ENCODE peak calls at places on chromosomes 3 and 15, in four cellular contexts. One of them, this sample, is unnamed.
A peak's percentile ranks its signal among the peaks of the same experiment; 100 is the strongest.

GRCh38 chr3:72628065-72628464 is 220.2 kb downstream of the SHQ1 start:
- DNase-seq in keratinocyte: peak; percentile 94
- DNase-seq in left ventricle myocardium inferior: no peak
- DNase-seq in fibroblast of lung: no peak
- DNase-seq in this sample: peak; percentile 18

GRCh38 chr15:69474846-69475455 is 22.3 kb downstream of the RPLP1 start:
- DNase-seq in keratinocyte: no peak
- DNase-seq in left ventricle myocardium inferior: no peak
- DNase-seq in fibroblast of lung: no peak
- DNase-seq in this sample: no peak

GRCh38 chr15:72127724-72128322 is 9.6 kb downstream of the SENP8 start:
- DNase-seq in keratinocyte: no peak
- DNase-seq in left ventricle myocardium inferior: no peak
- DNase-seq in fibroblast of lung: no peak
- DNase-seq in this sample: no peak

GRCh38 chr15:81744364-81744763 is 301.5 kb downstream of the MEX3B start:
- DNase-seq in keratinocyte: no peak
- DNase-seq in left ventricle myocardium inferior: no peak
- DNase-seq in fibroblast of lung: no peak
- DNase-seq in this sample: no peak

GRCh38 chr3:30518201-30518864 is 88.1 kb upstream of the TGFBR2 start:
- DNase-seq in keratinocyte: no peak
- DNase-seq in left ventricle myocardium inferior: peak; percentile 22
- DNase-seq in fibroblast of lung: peak; percentile 30
- DNase-seq in this sample: peak; percentile 39

GRCh38 chr3:40765884-40766283 is 241.1 kb downstream of the ZNF621 start:
- DNase-seq in keratinocyte: no peak
- DNase-seq in left ventricle myocardium inferior: no peak
- DNase-seq in fibroblast of lung: no peak
- DNase-seq in this sample: no peak

GRCh38 chr15:78040653-78041244 is 36.8 kb downstream of the TBC1D2B start:
- DNase-seq in keratinocyte: no peak
- DNase-seq in left ventricle myocardium inferior: no peak
- DNase-seq in fibroblast of lung: no peak
- DNase-seq in this sample: no peak

GRCh38 chr3:196948442-196949365 is 6.4 kb upstream of the NCBP2 start:
- DNase-seq in keratinocyte: no peak
- DNase-seq in left ventricle myocardium inferior: no peak
- DNase-seq in fibroblast of lung: peak; percentile 50
- DNase-seq in this sample: no peak

GRCh38 chr3:182325213-182325941 is 467.9 kb upstream of the ATP11B start:
- DNase-seq in keratinocyte: no peak
- DNase-seq in left ventricle myocardium inferior: no peak
- DNase-seq in fibroblast of lung: no peak
- DNase-seq in this sample: no peak

GRCh38 chr3:15682766-15683165 is 81.2 kb downstream of the BTD start:
- DNase-seq in keratinocyte: no peak
- DNase-seq in left ventricle myocardium inferior: no peak
- DNase-seq in fibroblast of lung: peak; percentile 78
- DNase-seq in this sample: no peak

GRCh38 chr3:150826466-150827282 is 63.7 kb upstream of the SIAH2 start:
- DNase-seq in keratinocyte: no peak
- DNase-seq in left ventricle myocardium inferior: no peak
- DNase-seq in fibroblast of lung: no peak
- DNase-seq in this sample: no peak

GRCh38 chr3:196222876-196223595 is 6.7 kb downstream of the SLC51A start:
- DNase-seq in keratinocyte: no peak
- DNase-seq in left ventricle myocardium inferior: no peak
- DNase-seq in fibroblast of lung: no peak
- DNase-seq in this sample: no peak

GRCh38 chr3:82093641-82094040 is 332.2 kb upstream of the GBE1 start:
- DNase-seq in keratinocyte: no peak
- DNase-seq in left ventricle myocardium inferior: no peak
- DNase-seq in fibroblast of lung: no peak
- DNase-seq in this sample: no peak

GRCh38 chr3:125231895-125232294 is 19.3 kb upstream of the SLC12A8 start:
- DNase-seq in keratinocyte: no peak
- DNase-seq in left ventricle myocardium inferior: no peak
- DNase-seq in fibroblast of lung: peak; percentile 74
- DNase-seq in this sample: no peak

GRCh38 chr15:57158589-57158988 is 217.7 kb upstream of the CGNL1 start:
- DNase-seq in keratinocyte: no peak
- DNase-seq in left ventricle myocardium inferior: no peak
- DNase-seq in fibroblast of lung: no peak
- DNase-seq in this sample: no peak

GRCh38 chr3:30156586-30157498 is 449.6 kb upstream of the TGFBR2 start:
- DNase-seq in keratinocyte: no peak
- DNase-seq in left ventricle myocardium inferior: no peak
- DNase-seq in fibroblast of lung: peak; percentile 14
- DNase-seq in this sample: no peak

GRCh38 chr15:82647045-82647834 is at the start of gene CPEB1:
- DNase-seq in keratinocyte: no peak
- DNase-seq in left ventricle myocardium inferior: peak; percentile 52
- DNase-seq in fibroblast of lung: peak; percentile 51
- DNase-seq in this sample: peak; percentile 51

GRCh38 chr3:177802151-177802900 is 605.0 kb upstream of the TBL1XR1 start:
- DNase-seq in keratinocyte: no peak
- DNase-seq in left ventricle myocardium inferior: no peak
- DNase-seq in fibroblast of lung: peak; percentile 56
- DNase-seq in this sample: peak; percentile 78

GRCh38 chr15:37204698-37205097 is 104.3 kb upstream of the MEIS2 start:
- DNase-seq in keratinocyte: no peak
- DNase-seq in left ventricle myocardium inferior: no peak
- DNase-seq in fibroblast of lung: no peak
- DNase-seq in this sample: no peak

GRCh38 chr15:41908681-41909461 is 15.0 kb upstream of the SPTBN5 start:
- DNase-seq in keratinocyte: no peak
- DNase-seq in left ventricle myocardium inferior: no peak
- DNase-seq in fibroblast of lung: no peak
- DNase-seq in this sample: no peak

GRCh38 chr3:45635475-45636256 is 41.1 kb downstream of the LIMD1 start:
- DNase-seq in keratinocyte: peak; percentile 41
- DNase-seq in left ventricle myocardium inferior: no peak
- DNase-seq in fibroblast of lung: peak; percentile 73
- DNase-seq in this sample: peak; percentile 23

GRCh38 chr3:52405066-52405465 is 39.8 kb downstream of the SEMA3G start:
- DNase-seq in keratinocyte: no peak
- DNase-seq in left ventricle myocardium inferior: peak; percentile 5
- DNase-seq in fibroblast of lung: no peak
- DNase-seq in this sample: no peak

GRCh38 chr15:101531170-101531569 is 41.7 kb upstream of the PCSK6 start:
- DNase-seq in keratinocyte: no peak
- DNase-seq in left ventricle myocardium inferior: no peak
- DNase-seq in fibroblast of lung: no peak
- DNase-seq in this sample: no peak

GRCh38 chr3:161142486-161142885 is 37.3 kb upstream of the B3GALNT1 start:
- DNase-seq in keratinocyte: no peak
- DNase-seq in left ventricle myocardium inferior: no peak
- DNase-seq in fibroblast of lung: peak; percentile 57
- DNase-seq in this sample: no peak

GRCh38 chr3:130831716-130832400 is 62.0 kb upstream of the ATP2C1 start:
- DNase-seq in keratinocyte: no peak
- DNase-seq in left ventricle myocardium inferior: no peak
- DNase-seq in fibroblast of lung: no peak
- DNase-seq in this sample: no peak

GRCh38 chr15:85591622-85592021 is 203.1 kb downstream of the KLHL25 start:
- DNase-seq in keratinocyte: no peak
- DNase-seq in left ventricle myocardium inferior: no peak
- DNase-seq in fibroblast of lung: no peak
- DNase-seq in this sample: no peak

GRCh38 chr15:45307230-45307924 is 55.3 kb downstream of the SLC28A2 start:
- DNase-seq in keratinocyte: no peak
- DNase-seq in left ventricle myocardium inferior: no peak
- DNase-seq in fibroblast of lung: peak; percentile 56
- DNase-seq in this sample: no peak

GRCh38 chr3:19945405-19946290 is 1.2 kb upstream of the RAB5A start:
- DNase-seq in keratinocyte: no peak
- DNase-seq in left ventricle myocardium inferior: no peak
- DNase-seq in fibroblast of lung: peak; percentile 10
- DNase-seq in this sample: no peak

GRCh38 chr3:54079314-54079713 is 43.0 kb upstream of the CACNA2D3 start:
- DNase-seq in keratinocyte: no peak
- DNase-seq in left ventricle myocardium inferior: no peak
- DNase-seq in fibroblast of lung: no peak
- DNase-seq in this sample: no peak

GRCh38 chr3:44416031-44417030 is 61.1 kb downstream of the ZNF445 start:
- DNase-seq in keratinocyte: no peak
- DNase-seq in left ventricle myocardium inferior: no peak
- DNase-seq in fibroblast of lung: no peak
- DNase-seq in this sample: no peak

GRCh38 chr3:100103558-100104441 is 10.5 kb downstream of the FILIP1L start:
- DNase-seq in keratinocyte: no peak
- DNase-seq in left ventricle myocardium inferior: no peak
- DNase-seq in fibroblast of lung: peak; percentile 90
- DNase-seq in this sample: peak; percentile 86

GRCh38 chr15:34644061-34644460 is 60.6 kb upstream of the GOLGA8B start:
- DNase-seq in keratinocyte: no peak
- DNase-seq in left ventricle myocardium inferior: no peak
- DNase-seq in fibroblast of lung: peak; percentile 87
- DNase-seq in this sample: no peak

GRCh38 chr3:45367451-45367850 is 20.9 kb upstream of the LARS2 start:
- DNase-seq in keratinocyte: no peak
- DNase-seq in left ventricle myocardium inferior: no peak
- DNase-seq in fibroblast of lung: peak; percentile 78
- DNase-seq in this sample: no peak

GRCh38 chr3:48151807-48152427 is 36.3 kb downstream of the CDC25A start:
- DNase-seq in keratinocyte: no peak
- DNase-seq in left ventricle myocardium inferior: no peak
- DNase-seq in fibroblast of lung: no peak
- DNase-seq in this sample: no peak

GRCh38 chr3:64687781-64688515 is at the start of gene ADAMTS9:
- DNase-seq in keratinocyte: no peak
- DNase-seq in left ventricle myocardium inferior: peak; percentile 80
- DNase-seq in fibroblast of lung: peak; percentile 87
- DNase-seq in this sample: peak; percentile 84
- H3K27me3 ChIP-seq in keratinocyte: peaks cover 18% of the 10 kb centered on the region
- H3K27me3 ChIP-seq in left ventricle myocardium inferior: no peaks in the 10 kb centered on the region
- H3K27me3 ChIP-seq in fibroblast of lung: no peaks in the 10 kb centered on the region
- H3K27me3 ChIP-seq in this sample: no peaks in the 10 kb centered on the region

GRCh38 chr3:57152150-57152549 is 13.0 kb downstream of the IL17RD start:
- DNase-seq in keratinocyte: no peak
- DNase-seq in left ventricle myocardium inferior: peak; percentile 33
- DNase-seq in fibroblast of lung: no peak
- DNase-seq in this sample: peak; percentile 15

GRCh38 chr3:57152761-57153160 is 12.4 kb downstream of the IL17RD start:
- DNase-seq in keratinocyte: no peak
- DNase-seq in left ventricle myocardium inferior: no peak
- DNase-seq in fibroblast of lung: no peak
- DNase-seq in this sample: no peak

GRCh38 chr3:57154470-57154869 is 10.7 kb downstream of the IL17RD start:
- DNase-seq in keratinocyte: no peak
- DNase-seq in left ventricle myocardium inferior: no peak
- DNase-seq in fibroblast of lung: no peak
- DNase-seq in this sample: no peak

GRCh38 chr3:57150097-57150496 is 15.1 kb downstream of the IL17RD start:
- DNase-seq in keratinocyte: no peak
- DNase-seq in left ventricle myocardium inferior: no peak
- DNase-seq in fibroblast of lung: no peak
- DNase-seq in this sample: no peak

GRCh38 chr3:57151021-57151449 is 14.1 kb downstream of the IL17RD start:
- DNase-seq in keratinocyte: no peak
- DNase-seq in left ventricle myocardium inferior: no peak
- DNase-seq in fibroblast of lung: peak; percentile 14
- DNase-seq in this sample: no peak
- H3K27me3 ChIP-seq in keratinocyte: no peaks in the 10 kb centered on the region
- H3K27me3 ChIP-seq in left ventricle myocardium inferior: peaks cover 5% of the 10 kb centered on the region
- H3K27me3 ChIP-seq in fibroblast of lung: no peaks in the 10 kb centered on the region
- H3K27me3 ChIP-seq in this sample: no peaks in the 10 kb centered on the region

DNA sequence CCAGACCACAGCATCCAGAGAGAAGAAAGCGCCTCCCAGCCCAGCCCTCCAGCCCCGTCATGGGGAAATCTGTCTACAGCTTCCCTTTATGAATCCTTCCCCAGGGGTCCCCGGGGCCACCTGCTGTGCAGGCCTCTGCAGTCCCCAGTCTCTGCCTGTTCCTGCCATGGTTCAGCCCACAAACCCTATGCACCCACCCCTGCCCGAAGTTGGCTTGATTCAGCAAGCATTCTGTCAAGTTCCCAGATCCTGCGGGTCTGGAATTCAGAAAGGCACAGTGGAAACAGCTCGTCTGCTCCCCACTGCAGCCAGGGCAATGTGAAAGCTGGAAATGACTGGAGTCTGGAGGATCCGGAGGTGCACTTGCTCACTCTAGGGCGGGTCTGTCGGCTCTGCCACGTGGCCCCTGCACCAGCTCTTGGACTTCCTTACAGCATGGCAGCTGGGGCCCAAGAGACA is 2.9 kb upstream of the OCA2 start:
- DNase-seq in keratinocyte: no peak
- DNase-seq in left ventricle myocardium inferior: no peak
- DNase-seq in fibroblast of lung: no peak
- DNase-seq in this sample: no peak
- H3K27me3 ChIP-seq in keratinocyte: peaks cover 49% of the 10 kb centered on the region
- H3K27me3 ChIP-seq in left ventricle myocardium inferior: peaks cover 77% of the 10 kb centered on the region
- H3K27me3 ChIP-seq in fibroblast of lung: peaks cover 31% of the 10 kb centered on the region
- H3K27me3 ChIP-seq in this sample: no peaks in the 10 kb centered on the region

GRCh38 chr3:162612991-162613390 is 1116.4 kb downstream of the OTOL1 start:
- DNase-seq in keratinocyte: no peak
- DNase-seq in left ventricle myocardium inferior: no peak
- DNase-seq in fibroblast of lung: no peak
- DNase-seq in this sample: no peak
- H3K27me3 ChIP-seq in keratinocyte: no peaks in the 10 kb centered on the region
- H3K27me3 ChIP-seq in left ventricle myocardium inferior: no peaks in the 10 kb centered on the region
- H3K27me3 ChIP-seq in fibroblast of lung: no peaks in the 10 kb centered on the region
- H3K27me3 ChIP-seq in this sample: no peaks in the 10 kb centered on the region

This sample was measured in thyroid gland.